ENCODE peak calls at places on chromosomes 6 and 20, in nine cellular contexts. Y is IMR-90, C is sigmoid colon, U is transverse colon, L is prostate gland, Z is gastrocnemius medialis, S is body of pancreas, K is A549, M is spleen. J is an unnamed sample.
A peak's percentile ranks its signal among the peaks of the same experiment; 100 is the strongest.

GRCh38 chr20:32588040-32588439 is 2.9 kb upstream of the NOL4L start:
- DNase-seq in Y (no peak), C (no peak), U (no peak), L (no peak), Z (no peak), S (no peak), K (no peak), M (no peak), J (no peak)

GRCh38 chr6:80550271-80550670 is 443.8 kb downstream of the BCKDHB start:
- DNase-seq in Y (no peak), C (no peak), U (no peak), L (no peak), Z (no peak), S (no peak), K (no peak), M (no peak), J (no peak)

GRCh38 chr20:37526839-37527637 is 638 bp downstream of the BLCAP start:
- DNase-seq in Y (peak; percentile 27), C (no peak), U (peak; percentile 41), L (no peak), Z (peak; percentile 75), S (no peak), K (peak; percentile 22), M (peak; percentile 72), J (no peak)

GRCh38 chr20:41509801-41510200 is 108.4 kb downstream of the CHD6 start:
- DNase-seq in Y (peak; percentile 69), C (peak; percentile 90), U (peak; percentile 46), L (peak; percentile 26), Z (peak; percentile 80), S (no peak), K (no peak), M (no peak), J (no peak)

GRCh38 chr6:90369651-90370050 is 73.0 kb upstream of the BACH2 start:
- DNase-seq in Y (no peak), C (no peak), U (no peak), L (no peak), Z (no peak), S (no peak), K (no peak), M (no peak), J (no peak)

GRCh38 chr6:4377635-4378034 is 242.3 kb upstream of the ECI2 start:
- DNase-seq in Y (no peak), C (no peak), U (no peak), L (no peak), Z (no peak), S (no peak), K (no peak), M (no peak), J (no peak)

GRCh38 chr6:27872634-27873028 is 39.6 kb downstream of the OR2B2 start:
- DNase-seq in Y (no peak), C (no peak), U (no peak), L (no peak), Z (no peak), S (no peak), K (no peak), M (no peak), J (no peak)

GRCh38 chr20:53574259-53574789 is 19.3 kb downstream of the ZNF217 start:
- DNase-seq in Y (no peak), C (no peak), U (no peak), L (no peak), Z (no peak), S (no peak), K (no peak), M (no peak), J (no peak)

GRCh38 chr6:15595461-15596173 is 67.2 kb downstream of the DTNBP1 start:
- DNase-seq in Y (peak; percentile 41), C (no peak), U (no peak), L (no peak), Z (peak; percentile 65), S (no peak), K (no peak), M (no peak), J (no peak)

GRCh38 chr6:138346302-138347195 is 31.2 kb upstream of the SMIM28 start:
- DNase-seq in Y (peak; percentile 19), C (no peak), U (no peak), L (no peak), Z (no peak), S (no peak), K (no peak), M (no peak), J (no peak)

GRCh38 chr20:21149344-21149743 is 23.5 kb downstream of the KIZ start:
- DNase-seq in Y (no peak), C (no peak), U (no peak), L (no peak), Z (no peak), S (no peak), K (no peak), M (no peak), J (no peak)

GRCh38 chr6:164396071-164397047 is 913.0 kb downstream of the C6orf118 start:
- DNase-seq in Y (no peak), C (no peak), U (no peak), L (no peak), Z (no peak), S (no peak), K (no peak), M (no peak), J (no peak)

GRCh38 chr6:91268941-91269340 is 682.1 kb upstream of the MAP3K7 start:
- DNase-seq in Y (no peak), C (no peak), U (no peak), L (no peak), Z (no peak), S (no peak), K (no peak), M (no peak), J (no peak)

GRCh38 chr6:42045538-42046460 is 4.5 kb upstream of the TAF8 start:
- DNase-seq in Y (peak; percentile 73), C (peak; percentile 98), U (peak; percentile 96), L (peak; percentile 97), Z (peak; percentile 93), S (peak; percentile 97), K (peak; percentile 43), M (peak; percentile 99), J (peak; percentile 97)

GRCh38 chr20:9926476-9926875 is 87.6 kb upstream of the PAK5 start:
- DNase-seq in Y (no peak), C (no peak), U (no peak), L (no peak), Z (no peak), S (no peak), K (no peak), M (no peak), J (no peak)

GRCh38 chr6:2843138-2843740 is 1.6 kb upstream of the SERPINB1 start:
- DNase-seq in Y (no peak), C (no peak), U (no peak), L (no peak), Z (no peak), S (no peak), K (no peak), M (no peak), J (peak; percentile 48)

GRCh38 chr6:138188278-138188923 is 26.7 kb downstream of the ARFGEF3 start:
- DNase-seq in Y (no peak), C (no peak), U (peak; percentile 29), L (peak; percentile 63), Z (no peak), S (peak; percentile 21), K (no peak), M (no peak), J (no peak)

GRCh38 chr6:14398953-14399352 is 281.4 kb downstream of the CD83 start:
- DNase-seq in Y (no peak), C (no peak), U (no peak), L (no peak), Z (no peak), S (no peak), K (no peak), M (no peak), J (no peak)

GRCh38 chr6:89281779-89282246 is 33.3 kb downstream of the GABRR2 start:
- DNase-seq in Y (peak; percentile 42), C (no peak), U (peak; percentile 49), L (no peak), Z (no peak), S (peak; percentile 17), K (peak; percentile 57), M (no peak), J (no peak)

GRCh38 chr6:30711758-30712380 is 5.2 kb downstream of the MDC1 start:
- DNase-seq in Y (no peak), C (no peak), U (no peak), L (no peak), Z (no peak), S (no peak), K (no peak), M (peak; percentile 28), J (no peak)

GRCh38 chr6:21593412-21593926 is at the start of gene SOX4:
- DNase-seq in Y (peak; percentile 98), C (peak; percentile 96), U (peak; percentile 95), L (peak; percentile 96), Z (peak; percentile 83), S (peak; percentile 97), K (peak; percentile 94), M (peak; percentile 92), J (peak; percentile 95)
- TF ChIP-seq POLR2A in Y (peak; percentile 98), C (peak; percentile 71), U (peak; percentile 94), L (peak; percentile 94), Z (peak; percentile 87), S (peak; percentile 91), K (peak; percentile 98), M (peak; percentile 28), J (peak; percentile 74)

GRCh38 chr20:17958326-17959256 is 10.0 kb downstream of the SNX5 start:
- DNase-seq in Y (peak; percentile 61), C (no peak), U (no peak), L (no peak), Z (no peak), S (no peak), K (no peak), M (no peak), J (no peak)
- H3K4me1 ChIP-seq in Y (peaks cover 24% of the 10 kb centered on the region), C (peaks cover 67% of the 10 kb centered on the region), U (peaks cover 80% of the 10 kb centered on the region), L (no peaks in the 10 kb centered on the region), Z (peaks cover 65% of the 10 kb centered on the region), S (peaks cover 51% of the 10 kb centered on the region), K (peaks cover 63% of the 10 kb centered on the region), M (peaks cover 74% of the 10 kb centered on the region), J (peaks cover 3% of the 10 kb centered on the region)

GRCh38 chr6:128339635-128340436 is 180.6 kb downstream of the PTPRK start:
- DNase-seq in Y (peak; percentile 74), C (no peak), U (no peak), L (no peak), Z (no peak), S (peak; percentile 18), K (no peak), M (no peak), J (no peak)

GRCh38 chr6:128347123-128347522 is 173.3 kb downstream of the PTPRK start:
- DNase-seq in Y (no peak), C (no peak), U (no peak), L (no peak), Z (no peak), S (no peak), K (no peak), M (no peak), J (no peak)

GRCh38 chr6:128346569-128346968 is 173.8 kb downstream of the PTPRK start:
- DNase-seq in Y (no peak), C (no peak), U (no peak), L (no peak), Z (no peak), S (no peak), K (no peak), M (no peak), J (no peak)

GRCh38 chr6:128343666-128344065 is 176.7 kb downstream of the PTPRK start:
- DNase-seq in Y (peak; percentile 84), C (no peak), U (no peak), L (no peak), Z (no peak), S (no peak), K (no peak), M (no peak), J (no peak)
- TF ChIP-seq POLR2A in Y (no peak), C (no peak), U (no peak), L (no peak), Z (no peak), S (no peak), K (no peak), M (no peak), J (no peak)

GRCh38 chr6:34223964-34224940 is 12.4 kb upstream of the HMGA1 start:
- DNase-seq in Y (peak; percentile 96), C (peak; percentile 96), U (peak; percentile 95), L (peak; percentile 92), Z (peak; percentile 92), S (peak; percentile 95), K (peak; percentile 87), M (peak; percentile 99), J (peak; percentile 92)
- H3K4me1 ChIP-seq in Y (peaks cover 14% of the 10 kb centered on the region), C (peaks cover 15% of the 10 kb centered on the region), U (peaks cover 11% of the 10 kb centered on the region), L (peaks cover 6% of the 10 kb centered on the region), Z (peaks cover 11% of the 10 kb centered on the region), S (peaks cover 12% of the 10 kb centered on the region), K (peaks cover 20% of the 10 kb centered on the region), M (peaks cover 4% of the 10 kb centered on the region), J (no peaks in the 10 kb centered on the region)

J was measured in breast epithelium.